ENCODE peak calls at places on chromosomes 13 and 19, in four cellular contexts. A is naive thymus-derived CD4-positive, alpha-beta T cell; H is GM12878; U is pancreas. D is an unnamed sample.

GRCh38 chr19:27971071-27971470 is 1241.9 kb downstream of the UQCRFS1 start:
- DNase-seq in A (no peak), H (no peak), U (no peak), D (peak; percentile 26)

GRCh38 chr13:34623331-34623730 is 318.7 kb upstream of the NBEA start:
- DNase-seq in A (no peak), H (no peak), U (no peak), D (no peak)

GRCh38 chr19:49497047-49497789 is 984 bp downstream of the RPS11 start:
- DNase-seq in A (peak; percentile 85), H (no peak), U (no peak), D (peak; percentile 67)

GRCh38 chr13:48656621-48657020 is 2.9 kb downstream of the CYSLTR2 start:
- DNase-seq in A (no peak), H (no peak), U (no peak), D (no peak)

GRCh38 chr13:21063031-21063430 is 1.6 kb upstream of the LATS2 start:
- DNase-seq in A (no peak), H (no peak), U (no peak), D (no peak)

GRCh38 chr13:43307921-43308433 is 284.6 kb downstream of the DNAJC15 start:
- DNase-seq in A (no peak), H (peak; percentile 68), U (peak; percentile 76), D (no peak)

GRCh38 chr13:104984296-104984818 is 1551.1 kb downstream of the EFNB2 start:
- DNase-seq in A (no peak), H (peak; percentile 92), U (no peak), D (no peak)

GRCh38 chr19:28793391-28794168 is 419.4 kb downstream of the UQCRFS1 start:
- DNase-seq in A (no peak), H (no peak), U (peak; percentile 55), D (peak; percentile 56)

GRCh38 chr13:29362849-29363604 is 232.5 kb downstream of the SLC7A1 start:
- DNase-seq in A (no peak), H (peak; percentile 13), U (no peak), D (peak; percentile 84)

GRCh38 chr13:113665582-113666323 is 1.3 kb upstream of the GRK1 start:
- DNase-seq in A (no peak), H (no peak), U (peak; percentile 47), D (no peak)

GRCh38 chr19:3804429-3804828 is 18.2 kb upstream of the MATK start:
- DNase-seq in A (no peak), H (no peak), U (no peak), D (peak; percentile 46)

GRCh38 chr19:3798137-3798536 is 12.0 kb upstream of the MATK start:
- DNase-seq in A (no peak), H (no peak), U (no peak), D (no peak)

GRCh38 chr19:3803986-3804385 is 17.8 kb upstream of the MATK start:
- DNase-seq in A (no peak), H (no peak), U (no peak), D (no peak)

GRCh38 chr19:3803114-3803888 is 17.1 kb upstream of the MATK start:
- DNase-seq in A (no peak), H (no peak), U (no peak), D (peak; percentile 55)

DNA sequence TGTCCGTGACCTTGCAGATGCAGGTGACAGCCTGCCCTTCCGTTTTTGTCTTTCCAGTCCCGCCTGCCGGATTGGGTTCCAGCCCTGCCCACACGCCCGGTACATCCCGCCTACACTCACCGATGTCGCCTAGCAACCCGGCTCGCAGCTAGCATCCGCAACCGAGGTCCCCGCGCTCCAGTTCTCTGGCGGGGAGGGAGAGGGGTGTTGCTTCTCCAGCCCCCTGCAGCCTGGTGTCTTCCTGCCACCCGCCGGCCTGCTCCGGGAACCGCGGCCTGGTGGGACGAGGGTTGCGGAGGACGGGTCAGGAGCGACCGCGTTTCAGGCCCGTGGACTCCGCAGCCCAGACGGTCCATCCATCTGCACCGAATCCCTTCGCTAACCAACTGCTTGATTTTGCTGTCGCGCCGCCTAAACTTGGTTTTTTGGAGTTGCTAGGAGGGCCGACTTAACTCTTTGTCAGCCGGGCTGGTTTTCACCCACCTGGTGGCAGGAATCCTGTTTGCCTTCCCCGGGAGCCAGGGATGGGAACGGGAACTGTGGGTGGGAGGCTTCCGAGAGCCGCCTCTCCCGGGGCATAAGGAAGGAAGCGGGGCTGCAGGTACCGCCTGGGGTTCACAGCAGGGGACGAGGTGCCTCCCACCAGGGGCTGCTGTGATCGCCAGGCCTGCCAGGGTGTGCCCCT is 15.4 kb upstream of the MATK start:
- DNase-seq in A (peak; percentile 53), H (no peak), U (no peak), D (peak; percentile 93)
- H3K4me3 ChIP-seq in A (peak overlapping the region; percentile 34), H (no peak overlapping the region), U (no peak overlapping the region), D (peak overlapping the region; percentile 32)

GRCh38 chr13:99501135-99501951 is at the start of gene TM9SF2:
- DNase-seq in A (peak; percentile 94), H (peak; percentile 90), U (peak; percentile 96), D (peak; percentile 95)

GRCh38 chr13:99498304-99499161 is 2.7 kb upstream of the TM9SF2 start:
- DNase-seq in A (peak; percentile 95), H (peak; percentile 90), U (peak; percentile 98), D (peak; percentile 98)

GRCh38 chr13:99500839-99501134 is 485 bp upstream of the TM9SF2 start:
- DNase-seq in A (no peak), H (no peak), U (no peak), D (no peak)

GRCh38 chr13:99496322-99497142 is 4.7 kb upstream of the TM9SF2 start:
- DNase-seq in A (peak; percentile 83), H (peak; percentile 75), U (no peak), D (no peak)

GRCh38 chr13:99495478-99496321 is 5.6 kb upstream of the TM9SF2 start:
- DNase-seq in A (no peak), H (no peak), U (no peak), D (no peak)
- H3K4me3 ChIP-seq in A (peak overlapping the region; percentile 65), H (peak overlapping the region; percentile 59), U (no peak overlapping the region), D (no peak overlapping the region)

DNA sequence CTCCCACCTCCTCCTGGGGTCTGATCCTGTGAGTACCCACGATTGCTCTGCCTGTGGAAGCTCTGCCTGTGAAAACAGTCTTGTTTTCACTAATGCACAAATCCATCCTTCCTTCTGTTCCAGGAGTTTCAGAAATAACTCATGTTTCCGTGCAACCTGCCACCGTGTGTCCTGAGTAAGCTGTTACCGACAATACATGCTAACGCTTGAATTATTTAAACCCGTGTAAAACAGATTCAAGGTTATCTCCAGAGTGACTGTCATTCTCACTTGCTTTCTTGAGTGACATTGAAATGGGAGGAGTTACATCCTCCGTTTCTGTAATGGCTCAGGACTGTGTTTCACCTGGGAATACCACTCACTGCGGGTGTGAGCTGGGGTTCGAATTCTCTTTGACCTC is 24.9 kb downstream of the GPR12 start:
- DNase-seq in A (no peak), H (no peak), U (no peak), D (no peak)
- H3K4me3 ChIP-seq in A (no peak overlapping the region), H (no peak overlapping the region), U (no peak overlapping the region), D (no peak overlapping the region)

DNA sequence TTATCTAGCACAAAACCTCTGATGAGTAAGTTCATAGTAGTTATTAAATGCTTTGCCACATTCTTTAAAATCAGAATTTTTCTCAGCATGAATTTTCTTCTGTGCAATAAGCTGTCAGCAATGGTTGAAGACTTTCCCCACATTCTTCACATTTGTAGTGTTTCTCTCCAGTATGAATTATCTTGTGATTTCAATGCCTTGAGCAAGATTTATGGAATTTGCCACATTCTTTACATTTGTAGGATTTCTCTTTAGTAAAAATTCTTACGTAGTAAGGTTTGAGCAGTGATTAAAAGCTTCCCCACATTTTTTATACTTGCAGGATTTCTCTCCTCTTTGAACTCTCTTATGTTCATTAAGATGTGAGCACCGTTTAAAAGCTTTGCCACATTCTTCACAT is 33.6 kb downstream of the ZNF682 start:
- DNase-seq in A (no peak), H (no peak), U (no peak), D (no peak)
- H3K4me3 ChIP-seq in A (no peak overlapping the region), H (no peak overlapping the region), U (no peak overlapping the region), D (no peak overlapping the region)

DNA sequence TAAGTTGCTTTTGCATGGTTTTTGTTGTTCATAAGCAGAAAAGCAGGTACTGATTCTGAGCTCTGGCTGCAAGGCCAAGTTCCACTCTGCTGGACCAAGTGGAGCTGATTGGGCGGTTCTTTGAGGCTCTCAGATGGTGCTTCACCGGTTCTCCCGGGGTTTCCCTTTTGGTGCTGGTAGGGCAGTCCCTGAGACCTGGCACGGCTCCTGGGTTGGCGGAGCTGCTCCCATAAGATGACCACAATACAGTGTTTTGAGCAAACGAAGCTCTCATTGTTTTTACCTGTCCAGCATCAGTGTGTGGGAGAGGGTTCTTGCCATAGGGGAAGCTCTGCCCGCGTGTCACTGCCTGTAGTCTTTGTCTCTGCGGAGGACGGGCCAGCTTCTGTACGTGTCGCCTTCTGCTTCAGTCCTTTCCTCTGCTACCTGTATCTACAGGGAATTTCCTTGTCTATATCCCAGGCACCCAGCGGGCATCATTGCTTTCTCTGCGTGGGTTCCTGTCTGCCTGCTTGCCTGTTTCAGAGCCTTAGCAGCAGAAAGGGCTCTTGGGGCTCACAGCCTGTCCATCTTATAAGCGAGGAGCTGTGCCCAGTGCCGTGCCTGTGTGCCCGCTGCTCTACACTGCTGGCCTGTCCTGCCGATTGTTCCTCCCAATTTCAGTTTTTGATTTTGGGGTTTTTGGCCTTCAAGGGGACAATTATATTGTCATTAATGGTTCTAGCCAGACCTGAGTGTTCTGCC is 2.3 kb downstream of the U2AF2 start:
- DNase-seq in A (no peak), H (no peak), U (no peak), D (no peak)
- H3K4me3 ChIP-seq in A (peak overlapping the region; percentile 96), H (peak overlapping the region; percentile 94), U (no peak overlapping the region), D (no peak overlapping the region)

GRCh38 chr19:16204005-16204294 is 6.2 kb downstream of the AP1M1 start:
- DNase-seq in A (no peak), H (no peak), U (no peak), D (peak; percentile 25)
- H3K4me3 ChIP-seq in A (no peak overlapping the region), H (no peak overlapping the region), U (no peak overlapping the region), D (no peak overlapping the region)

D was measured in H7.